ENCODE peak calls at places on chromosome 10, in four cellular contexts. H, J, G and L are unnamed samples.
A peak's percentile ranks its signal among the peaks of the same experiment; 100 is the strongest.

GRCh38 chr10:116836902-116837513 is 12.3 kb upstream of the ENO4 start:
- DNase-seq in H (no peak), G (no peak), J (no peak), L (no peak)

GRCh38 chr10:5813091-5813340 is 218 bp downstream of the GDI2 start:
- DNase-seq in J (no peak), H (no peak), G (no peak), L (no peak)

GRCh38 chr10:18483787-18484186 is 167.6 kb downstream of the NSUN6 start:
- DNase-seq in G (no peak), H (no peak), J (no peak), L (no peak)

GRCh38 chr10:88994034-88994433 is 3.4 kb downstream of the FAS start:
- DNase-seq in G (no peak), J (no peak), H (no peak), L (no peak)

GRCh38 chr10:2121944-2122343 is 384.6 kb upstream of the ADARB2 start:
- DNase-seq in J (no peak), G (no peak), H (no peak), L (no peak)

GRCh38 chr10:118511720-118512119 is 83.7 kb downstream of the PRLHR start:
- DNase-seq in G (no peak), J (no peak), H (no peak), L (no peak)

GRCh38 chr10:82206831-82207230 is 331.8 kb downstream of the NRG3 start:
- DNase-seq in G (no peak), J (no peak), H (no peak), L (no peak)

GRCh38 chr10:70302292-70302691 is 18.5 kb upstream of the NPFFR1 start:
- DNase-seq in H (no peak), G (no peak), J (no peak), L (no peak)

GRCh38 chr10:127577376-127577775 is 28.3 kb downstream of the NPS start:
- DNase-seq in J (no peak), G (no peak), H (no peak), L (no peak)
- TF ChIP-seq TCF7L2 in J (no peak), G (no peak), H (no peak), L (no peak)

GRCh38 chr10:66637273-66638036 is 288.4 kb upstream of the LRRTM3 start:
- DNase-seq in J (no peak), H (no peak), G (no peak), L (no peak)

GRCh38 chr10:66642217-66642616 is 283.6 kb upstream of the LRRTM3 start:
- DNase-seq in J (no peak), H (no peak), G (no peak), L (no peak)

DNA sequence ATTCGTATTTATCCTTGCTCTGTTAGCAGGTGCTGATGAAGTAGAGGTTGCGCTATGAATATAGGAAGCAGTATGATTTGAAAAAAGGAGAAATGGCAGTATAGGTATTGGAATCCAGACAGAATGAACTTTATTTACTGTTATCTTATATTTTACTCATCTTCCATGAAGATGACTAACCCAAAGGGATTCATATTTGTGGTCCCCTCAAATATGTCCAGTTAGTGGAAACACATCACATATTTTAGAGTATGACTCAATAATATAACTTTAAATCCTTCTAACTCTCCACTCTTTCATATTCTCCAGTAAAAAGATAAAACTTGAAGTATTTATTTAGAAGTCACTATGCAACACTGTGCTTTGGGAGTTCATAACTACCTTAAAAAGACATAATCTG is 286.5 kb upstream of the LRRTM3 start:
- DNase-seq in H (no peak), J (no peak), G (no peak), L (no peak)
- TF ChIP-seq REST in H (no peak), J (no peak), G (no peak), L (no peak)

GRCh38 chr10:131786756-131787605 is 113.8 kb upstream of the PPP2R2D start:
- DNase-seq in H (peak; percentile 17), G (peak; percentile 31), J (no peak), L (peak; percentile 8)
- TF ChIP-seq TCF7L2 in H (no peak), G (no peak), J (no peak), L (no peak)

DNA sequence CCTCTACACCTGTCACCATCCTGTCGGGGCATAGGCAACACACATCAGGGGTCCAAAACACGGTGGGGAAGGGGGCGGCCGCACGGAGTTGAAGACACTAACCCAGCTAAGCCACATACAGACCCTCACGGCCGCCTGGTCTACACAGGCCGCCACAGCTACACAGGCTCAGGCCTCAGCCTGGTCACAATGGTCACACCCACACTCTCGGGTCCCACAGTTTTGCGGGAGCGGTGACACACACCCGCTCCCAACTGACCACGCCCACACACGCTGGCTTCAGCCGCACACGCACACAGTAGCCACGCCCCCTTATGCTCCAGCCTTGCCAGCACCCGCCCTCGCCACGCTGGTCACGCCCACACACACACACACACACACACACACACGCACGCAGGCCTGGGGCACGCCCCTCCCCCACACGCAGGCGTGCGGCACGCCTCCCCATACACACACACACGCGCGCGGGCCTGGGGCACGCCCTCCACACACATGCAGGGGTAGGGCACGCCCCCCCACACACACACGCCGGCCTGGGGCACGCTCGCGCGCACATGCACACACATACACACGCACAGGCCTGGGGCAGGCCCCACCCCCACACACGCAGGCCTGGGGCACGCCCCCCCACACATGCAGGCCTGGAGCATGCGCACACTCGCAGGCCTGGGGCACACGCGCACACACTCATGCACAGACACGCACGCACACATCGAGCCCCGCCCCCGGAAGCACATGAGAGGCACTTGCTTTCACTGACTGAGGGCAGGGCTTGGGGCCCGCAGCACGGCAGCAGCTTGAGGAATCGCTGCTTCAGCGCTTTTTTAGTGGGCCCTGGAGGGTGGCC is 12.3 kb upstream of the OGA start:
- DNase-seq in H (no peak), J (no peak), G (peak; percentile 87), L (peak; percentile 87)
- TF ChIP-seq REST in H (no peak), J (no peak), G (no peak), L (no peak)

DNA sequence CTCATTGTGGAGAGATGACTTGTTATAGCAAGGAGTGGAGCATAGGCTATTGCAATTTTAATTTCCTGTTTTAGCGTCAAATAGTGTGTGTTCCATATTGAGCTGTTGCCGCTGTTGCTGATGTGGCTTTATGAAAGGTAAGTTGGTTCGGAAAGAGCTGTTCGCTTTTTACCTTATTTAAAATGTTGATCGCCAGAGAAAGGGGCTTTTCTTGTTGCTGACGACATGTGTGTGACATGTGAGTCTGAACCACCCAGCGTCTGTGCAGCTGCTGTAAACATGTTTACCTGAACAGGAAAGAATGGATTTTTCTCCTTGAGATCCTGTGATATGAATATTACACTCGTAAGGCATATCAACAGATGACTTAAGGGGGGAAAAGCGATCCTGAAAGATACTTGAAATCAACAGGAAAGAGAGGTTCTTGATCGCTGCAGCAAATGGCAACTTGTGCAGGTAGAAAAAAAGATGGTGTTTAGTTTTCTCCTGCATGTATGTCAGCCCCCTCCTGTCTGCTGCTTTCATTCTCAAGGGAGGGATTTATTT is 2.5 kb downstream of the ZEB1 start:
- DNase-seq in H (no peak), J (no peak), G (no peak), L (no peak)
- TF ChIP-seq TCF7L2 in H (no peak), J (no peak), G (no peak), L (no peak)

DNA sequence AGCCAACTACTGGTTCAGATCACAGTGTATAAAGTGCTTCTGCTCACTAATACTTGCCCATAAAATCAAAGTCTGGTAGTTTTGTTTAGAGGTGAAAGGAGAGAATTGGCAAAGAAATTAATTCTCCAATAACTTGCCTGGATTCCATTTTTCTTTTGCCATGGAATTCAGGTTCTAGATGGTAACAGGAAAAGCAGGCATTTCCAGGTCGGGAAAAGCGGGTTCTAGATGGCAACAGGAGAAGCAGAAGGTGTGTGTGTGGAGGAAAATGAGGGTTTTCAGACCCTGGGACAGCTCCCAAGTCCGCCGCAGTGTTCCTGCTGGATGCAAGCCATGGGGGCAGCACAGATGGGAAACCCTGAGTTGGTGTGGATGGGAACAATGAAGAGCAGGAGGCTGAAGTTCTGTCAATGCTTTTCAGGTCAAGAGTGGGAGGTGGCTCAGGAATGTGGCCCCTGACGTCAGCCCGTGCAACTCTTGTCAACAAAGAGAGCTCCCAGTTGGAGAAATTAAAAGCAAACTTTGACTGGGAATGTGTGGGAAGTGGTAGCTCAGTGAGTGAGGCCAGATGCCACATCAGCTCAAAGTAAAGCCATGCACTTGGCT is 696.7 kb downstream of the LRMDA start:
- DNase-seq in G (no peak), J (peak; percentile 54), H (no peak), L (no peak)
- TF ChIP-seq REST in G (no peak), J (no peak), H (no peak), L (no peak)

GRCh38 chr10:131038056-131038455 is 273.5 kb downstream of the TCERG1L start:
- DNase-seq in J (no peak), H (no peak), G (no peak), L (no peak)

GRCh38 chr10:131046194-131046593 is 265.3 kb downstream of the TCERG1L start:
- DNase-seq in H (no peak), G (no peak), J (no peak), L (no peak)

GRCh38 chr10:131043039-131043691 is 268.4 kb downstream of the TCERG1L start:
- DNase-seq in H (no peak), J (no peak), G (no peak), L (no peak)

GRCh38 chr10:131044379-131044778 is 267.1 kb downstream of the TCERG1L start:
- DNase-seq in H (no peak), J (no peak), G (no peak), L (no peak)

GRCh38 chr10:131041361-131041916 is 270.1 kb downstream of the TCERG1L start:
- DNase-seq in H (no peak), G (no peak), J (no peak), L (no peak)
- TF ChIP-seq TCF7L2 in H (no peak), G (no peak), J (no peak), L (no peak)

GRCh38 chr10:72263613-72264241 is 10.0 kb upstream of the DDIT4 start:
- DNase-seq in J (peak; percentile 86), H (no peak), G (no peak), L (no peak)
- TF ChIP-seq REST in J (no peak), H (no peak), G (no peak), L (no peak)